ENCODE peak calls at places on chromosomes 12 and 14, in six cellular contexts. R is heart left ventricle, S is HepG2, F is adrenal gland, Y is body of pancreas, K is tibial nerve. X is an unnamed sample. For H3K9me3, the result is how much of the 10 kb centered on the place peaks cover.

GRCh38 chr14:74257988-74258704 is 18.9 kb downstream of the VSX2 start:
- DNase-seq in R (no peak), S (no peak), F (no peak), Y (no peak), K (no peak), X (no peak)

GRCh38 chr12:2256915-2257314 is 204.1 kb downstream of the CACNA1C start:
- DNase-seq in R (no peak), S (no peak), F (no peak), Y (no peak), K (no peak), X (no peak)

GRCh38 chr12:91194500-91194899 is 11.9 kb upstream of the DCN start:
- DNase-seq in R (no peak), S (no peak), F (no peak), Y (no peak), K (no peak), X (no peak)

GRCh38 chr12:68538722-68539614 is 71.7 kb upstream of the RAP1B start:
- DNase-seq in R (peak), S (no peak), F (peak), Y (peak), K (peak), X (peak)

GRCh38 chr14:103527408-103528157 is 1.4 kb upstream of the TRMT61A start:
- DNase-seq in R (no peak), S (no peak), F (no peak), Y (no peak), K (no peak), X (no peak)

GRCh38 chr12:127381681-127382080 is 885.3 kb upstream of the TMEM132C start:
- DNase-seq in R (no peak), S (no peak), F (no peak), Y (no peak), K (no peak), X (no peak)

GRCh38 chr12:92784795-92785562 is 82.2 kb downstream of the PLEKHG7 start:
- DNase-seq in R (no peak), S (peak), F (peak), Y (peak), K (no peak), X (no peak)

GRCh38 chr12:103762473-103762872 is 78.6 kb downstream of the NT5DC3 start:
- DNase-seq in R (no peak), S (no peak), F (no peak), Y (no peak), K (no peak), X (no peak)

GRCh38 chr12:115296613-115297012 is 612.6 kb upstream of the TBX3 start:
- DNase-seq in R (no peak), S (no peak), F (no peak), Y (no peak), K (no peak), X (no peak)

GRCh38 chr12:19131020-19131431 is 1.5 kb downstream of the PLEKHA5 start:
- DNase-seq in R (no peak), S (peak), F (peak), Y (peak), K (peak), X (peak)

GRCh38 chr14:100106260-100106659 is 41.0 kb downstream of the EVL start:
- DNase-seq in R (no peak), S (no peak), F (no peak), Y (no peak), K (no peak), X (no peak)

GRCh38 chr12:113959096-113959495 is 7.0 kb downstream of the RBM19 start:
- DNase-seq in R (no peak), S (no peak), F (no peak), Y (no peak), K (no peak), X (no peak)

GRCh38 chr12:87157791-87158190 is 871.4 kb downstream of the C12orf50 start:
- DNase-seq in R (no peak), S (no peak), F (no peak), Y (no peak), K (no peak), X (no peak)

GRCh38 chr12:125151284-125151683 is 86.0 kb downstream of the AACS start:
- DNase-seq in R (no peak), S (peak), F (no peak), Y (no peak), K (no peak), X (no peak)

GRCh38 chr12:54306925-54307731 is 6.3 kb upstream of the NFE2 start:
- DNase-seq in R (peak), S (peak), F (peak), Y (peak), K (peak), X (peak)

GRCh38 chr14:103840016-103840415 is 7.4 kb downstream of the PPP1R13B start:
- DNase-seq in R (no peak), S (no peak), F (no peak), Y (no peak), K (no peak), X (no peak)

GRCh38 chr12:90978117-90978770 is 23.3 kb upstream of the CCER1 start:
- DNase-seq in R (no peak), S (peak), F (no peak), Y (no peak), K (no peak), X (no peak)

GRCh38 chr12:68225576-68226476 is at the start of gene IL26:
- DNase-seq in R (no peak), S (no peak), F (no peak), Y (no peak), K (no peak), X (no peak)

GRCh38 chr12:123396954-123397353 is 13.0 kb downstream of the KMT5A start:
- DNase-seq in R (no peak), S (no peak), F (no peak), Y (peak), K (no peak), X (peak)

GRCh38 chr12:5872745-5873144 is 72.3 kb downstream of the ANO2 start:
- DNase-seq in R (no peak), S (peak), F (no peak), Y (no peak), K (no peak), X (no peak)

GRCh38 chr12:106030210-106031175 is 108.3 kb downstream of the NUAK1 start:
- DNase-seq in R (no peak), S (no peak), F (peak), Y (no peak), K (no peak), X (no peak)

GRCh38 chr12:106585862-106586534 is 3.2 kb downstream of the RFX4 start:
- DNase-seq in R (no peak), S (no peak), F (no peak), Y (no peak), K (no peak), X (no peak)

GRCh38 chr12:30985814-30986452 is 59.4 kb downstream of the TSPAN11 start:
- DNase-seq in R (no peak), S (peak), F (peak), Y (peak), K (peak), X (peak)

GRCh38 chr12:19148860-19149259 is 19.3 kb downstream of the PLEKHA5 start:
- DNase-seq in R (no peak), S (no peak), F (no peak), Y (no peak), K (no peak), X (no peak)

GRCh38 chr14:64763801-64764511 is 59.7 kb downstream of the PLEKHG3 start:
- DNase-seq in R (no peak), S (no peak), F (peak), Y (no peak), K (peak), X (no peak)

GRCh38 chr12:124625867-124626675 is 58.7 kb upstream of the NCOR2 start:
- DNase-seq in R (peak), S (peak), F (peak), Y (peak), K (peak), X (peak)

GRCh38 chr14:72996916-72997315 is 30.0 kb downstream of the ZFYVE1 start:
- DNase-seq in R (no peak), S (no peak), F (no peak), Y (no peak), K (no peak), X (no peak)

GRCh38 chr12:29710104-29710503 is 73.6 kb downstream of the TMTC1 start:
- DNase-seq in R (no peak), S (no peak), F (no peak), Y (no peak), K (no peak), X (no peak)

GRCh38 chr14:58060077-58060476 is 91.9 kb downstream of the ARMH4 start:
- DNase-seq in R (no peak), S (no peak), F (no peak), Y (no peak), K (no peak), X (no peak)

GRCh38 chr12:128583453-128583852 is 240.3 kb downstream of the SLC15A4 start:
- DNase-seq in R (no peak), S (no peak), F (no peak), Y (no peak), K (no peak), X (no peak)

GRCh38 chr14:102015045-102015685 is 50.8 kb downstream of the DYNC1H1 start:
- DNase-seq in R (no peak), S (no peak), F (no peak), Y (no peak), K (no peak), X (no peak)

GRCh38 chr12:124655317-124656213 is 88.2 kb upstream of the NCOR2 start:
- DNase-seq in R (peak), S (no peak), F (peak), Y (peak), K (peak), X (peak)

GRCh38 chr14:32932921-32933622 is 5.6 kb upstream of the NPAS3 start:
- DNase-seq in R (no peak), S (no peak), F (peak), Y (peak), K (no peak), X (no peak)

GRCh38 chr14:73191441-73191840 is 45.9 kb upstream of the PAPLN start:
- DNase-seq in R (no peak), S (no peak), F (no peak), Y (no peak), K (no peak), X (no peak)

GRCh38 chr14:54470701-54471100 is 18.1 kb downstream of the GMFB start:
- DNase-seq in R (no peak), S (no peak), F (no peak), Y (peak), K (no peak), X (peak)

GRCh38 chr14:91418387-91419043 is 895 bp upstream of the CCDC88C start:
- DNase-seq in R (peak), S (peak), F (peak), Y (peak), K (peak), X (peak)

GRCh38 chr14:91415794-91416743 is 1.6 kb downstream of the CCDC88C start:
- DNase-seq in R (no peak), S (no peak), F (no peak), Y (peak), K (no peak), X (peak)

GRCh38 chr14:91417983-91418386 is 365 bp upstream of the CCDC88C start:
- DNase-seq in R (no peak), S (peak), F (peak), Y (peak), K (no peak), X (peak)

GRCh38 chr14:91416744-91417133 is 881 bp downstream of the CCDC88C start:
- DNase-seq in R (no peak), S (no peak), F (no peak), Y (peak), K (no peak), X (peak)

GRCh38 chr14:91417134-91417982 is at the start of gene CCDC88C:
- DNase-seq in R (peak), S (peak), F (peak), Y (peak), K (no peak), X (peak)
- TF ChIP-seq POLR2A in R (no peak), S (no peak), F (no peak), Y (no peak), K (no peak), X (no peak)

DNA sequence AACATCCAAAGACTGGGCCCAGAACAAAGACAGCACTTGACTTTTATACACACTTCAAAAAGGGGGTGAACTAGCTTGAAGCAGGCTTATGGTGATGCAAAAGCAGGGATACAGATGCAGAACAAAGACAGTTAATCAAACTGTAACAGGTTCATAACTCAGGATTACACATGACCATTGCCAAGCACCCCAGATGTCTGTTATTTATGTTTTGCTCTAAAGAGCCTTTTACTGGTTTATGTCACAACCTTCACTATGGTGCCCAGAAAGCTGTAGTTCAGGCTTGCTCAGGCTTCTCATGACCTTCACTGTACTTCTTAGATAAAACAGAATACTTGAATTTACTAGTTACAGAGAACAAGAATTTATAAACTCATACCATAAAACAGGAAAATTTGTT is 31.7 kb upstream of the SLC38A4 start:
- DNase-seq in R (no peak), S (no peak), F (no peak), Y (no peak), K (no peak), X (no peak)
- H3K9me3 ChIP-seq in R (under half), S (half or more), F (under half), Y (under half), K (under half), X (half or more)

DNA sequence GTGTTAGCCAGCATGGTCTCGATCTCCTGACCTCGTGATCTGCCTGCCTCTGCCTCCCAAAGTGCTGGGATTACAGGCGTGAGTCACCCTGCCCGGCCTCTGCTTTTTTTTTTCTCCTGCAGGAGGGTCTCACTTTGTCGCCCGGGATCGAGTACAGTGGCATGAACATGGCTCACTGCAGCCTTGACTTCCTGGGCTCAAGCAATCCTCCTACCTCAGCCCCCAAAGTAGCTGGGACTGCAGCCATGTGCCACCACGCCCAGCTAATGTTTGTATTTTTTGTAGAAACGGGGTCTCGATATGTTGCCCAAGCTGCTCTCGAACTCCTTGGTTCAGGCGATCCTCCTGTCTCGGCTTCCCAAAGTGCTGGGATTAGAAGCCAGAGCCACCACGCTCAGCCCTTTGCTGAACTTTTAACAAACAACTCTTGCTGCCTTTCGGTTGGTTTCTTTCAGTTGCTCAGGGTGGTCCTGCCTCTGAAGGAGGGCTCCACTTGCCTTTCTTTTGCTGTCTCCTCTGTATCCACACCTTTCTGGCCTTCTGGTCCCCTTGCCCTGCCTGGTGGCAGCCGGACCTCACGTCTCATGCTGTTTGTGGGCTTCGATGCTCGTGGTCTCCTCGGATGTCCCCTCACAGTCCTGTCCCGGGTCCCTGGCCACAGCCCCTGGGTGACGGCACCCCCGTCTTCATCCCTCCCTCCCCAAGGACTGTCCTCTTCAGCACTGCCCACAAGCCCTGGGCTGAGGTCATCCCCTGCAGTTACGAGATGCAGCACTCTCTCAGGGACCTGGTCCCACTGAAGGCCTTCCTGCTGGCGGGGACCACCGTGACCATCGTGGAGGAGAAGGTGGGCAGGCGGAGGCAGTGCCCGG is 3.8 kb upstream of the B3GNT4 start:
- DNase-seq in R (no peak), S (no peak), F (no peak), Y (no peak), K (no peak), X (no peak)
- TF ChIP-seq POLR2A in R (no peak), S (no peak), F (no peak), Y (no peak), K (no peak), X (no peak)

DNA sequence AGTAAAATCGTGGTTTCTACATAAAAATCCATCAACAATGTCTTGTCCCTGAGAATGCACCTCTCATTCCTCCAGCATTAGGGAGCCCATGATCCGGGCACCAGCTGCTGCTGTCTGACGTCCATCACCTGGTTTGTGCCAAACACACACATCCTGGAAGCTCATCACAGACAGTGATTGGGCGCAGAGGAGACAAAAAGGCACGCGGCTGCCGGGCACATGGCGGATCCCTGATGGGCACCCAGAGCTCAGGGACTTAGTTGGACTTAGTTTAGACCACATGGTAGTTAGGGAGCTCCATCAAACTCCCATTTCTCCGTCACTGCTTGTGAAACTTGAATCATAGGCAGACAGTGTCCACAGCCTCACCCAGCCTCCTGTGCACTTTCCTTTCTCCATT is 1059.3 kb downstream of the TMEM121 start:
- DNase-seq in R (no peak), S (no peak), F (no peak), Y (no peak), K (no peak), X (no peak)
- H3K9me3 ChIP-seq in R (under half), S (under half), F (under half), Y (under half), K (under half), X (under half)

GRCh38 chr12:110282343-110282860 is 1.4 kb downstream of the ATP2A2 start:
- DNase-seq in R (no peak), S (no peak), F (no peak), Y (no peak), K (no peak), X (no peak)

GRCh38 chr12:110280784-110281548 is at the start of gene ATP2A2:
- DNase-seq in R (peak), S (peak), F (peak), Y (peak), K (peak), X (peak)

GRCh38 chr12:110282956-110283817 is 2.1 kb downstream of the ATP2A2 start:
- DNase-seq in R (no peak), S (no peak), F (no peak), Y (no peak), K (no peak), X (no peak)

GRCh38 chr12:110279976-110280783 is 867 bp upstream of the ATP2A2 start:
- DNase-seq in R (peak), S (no peak), F (peak), Y (peak), K (peak), X (peak)

DNA sequence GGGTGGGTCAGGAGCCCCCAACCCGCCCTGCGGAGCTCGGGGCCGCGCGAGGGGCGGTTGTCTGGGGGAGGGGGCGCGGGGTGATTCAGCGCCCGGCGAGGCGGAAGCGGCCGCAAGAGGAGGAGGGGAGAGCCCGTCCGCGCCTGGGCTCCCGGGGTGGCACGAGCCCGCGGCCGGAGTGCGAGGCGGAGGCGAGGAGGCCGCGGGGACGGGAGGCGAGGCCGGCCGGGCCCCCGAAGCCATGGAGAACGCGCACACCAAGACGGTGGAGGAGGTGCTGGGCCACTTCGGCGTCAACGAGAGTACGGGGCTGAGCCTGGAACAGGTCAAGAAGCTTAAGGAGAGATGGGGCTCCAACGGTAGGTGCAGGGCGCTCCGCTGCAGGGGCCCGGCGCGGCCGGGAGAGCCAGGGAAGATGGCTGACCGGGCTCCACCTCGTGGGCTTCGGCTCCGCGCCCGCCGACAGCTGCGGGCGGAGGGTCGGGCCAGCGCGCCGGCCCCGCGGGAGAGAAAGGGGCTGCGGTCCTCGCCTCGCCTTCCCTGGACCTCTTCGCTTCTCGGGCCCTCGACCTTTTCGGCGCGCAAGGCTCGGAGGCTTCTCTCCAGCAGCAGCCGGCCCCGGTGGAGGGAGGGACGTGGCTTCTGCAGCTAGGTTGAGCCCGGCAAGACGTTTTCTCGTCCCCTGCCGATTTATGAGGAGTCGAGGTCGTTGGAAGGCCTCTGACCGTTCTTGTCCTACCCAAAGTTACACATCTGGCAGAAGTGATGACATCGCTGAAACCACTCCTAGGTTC is 699 bp downstream of the ATP2A2 start:
- DNase-seq in R (peak), S (no peak), F (peak), Y (peak), K (peak), X (peak)
- TF ChIP-seq POLR2A in R (peak), S (peak), F (no peak), Y (peak), K (no peak), X (no peak)

DNA sequence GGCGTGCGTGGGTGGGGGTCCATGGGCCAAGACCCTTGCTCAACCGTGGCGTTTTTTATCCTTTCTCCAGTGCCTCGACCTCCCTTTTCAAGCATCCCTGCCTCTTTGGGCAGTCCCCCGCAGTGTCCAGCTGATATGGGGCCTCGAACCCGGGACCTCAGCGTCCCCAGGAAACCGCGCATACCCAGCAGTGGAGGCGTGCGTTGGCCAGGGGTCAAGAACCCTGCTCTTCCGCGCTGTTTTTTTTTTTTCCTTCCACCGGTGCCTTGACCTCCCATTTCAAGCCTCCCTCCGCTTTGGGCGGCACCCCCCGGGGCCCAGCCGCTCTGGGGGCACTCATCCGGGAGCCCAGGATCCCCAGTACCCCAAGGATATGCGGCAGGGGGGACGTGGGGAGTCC is 325.8 kb downstream of the ALG10 start:
- DNase-seq in R (no peak), S (no peak), F (no peak), Y (no peak), K (no peak), X (no peak)
- H3K9me3 ChIP-seq in R (under half), S (under half), F (under half), Y (under half), K (under half), X (under half)

GRCh38 chr14:28280997-28281598 is 485.5 kb upstream of the FOXG1 start:
- DNase-seq in R (no peak), S (no peak), F (no peak), Y (no peak), K (no peak), X (no peak)
- TF ChIP-seq POLR2A in R (no peak), S (no peak), F (no peak), Y (no peak), K (no peak), X (no peak)

GRCh38 chr14:21267431-21267845 is 1.8 kb downstream of the HNRNPC start:
- DNase-seq in R (no peak), S (no peak), F (no peak), Y (no peak), K (no peak), X (no peak)
- H3K9me3 ChIP-seq in R (under half), S (under half), F (under half), Y (under half), K (under half), X (under half)

X was measured in stomach.